ENCODE peak calls at places on chromosomes 13 and 19, in six cellular contexts. C, X, L, W, M and S are unnamed samples. For H3K4me1, the result is how much of the 10 kb centered on the place peaks cover.

GRCh38 chr13:104365430-104365829 is 1299.2 kb upstream of the SLC10A2 start:
- DNase-seq in C (no peak), X (no peak), L (no peak), W (no peak), M (no peak), S (no peak)

GRCh38 chr19:39077323-39077722 is 6.8 kb upstream of the ACP7 start:
- DNase-seq in C (no peak), X (no peak), L (no peak), W (no peak), M (no peak), S (no peak)

GRCh38 chr13:44649118-44649455 is 73.0 kb upstream of the TSC22D1 start:
- DNase-seq in C (no peak), X (no peak), L (no peak), W (no peak), M (no peak), S (no peak)

GRCh38 chr19:51948979-51949378 is 21.7 kb downstream of the ZNF613 start:
- DNase-seq in C (no peak), X (no peak), L (peak), W (peak), M (no peak), S (no peak)

GRCh38 chr19:1851581-1852293 is 3.5 kb upstream of the REXO1 start:
- DNase-seq in C (no peak), X (no peak), L (no peak), W (no peak), M (no peak), S (no peak)

GRCh38 chr19:34480971-34481821 is at the start of gene WTIP:
- DNase-seq in C (peak), X (peak), L (peak), W (peak), M (peak), S (peak)

GRCh38 chr13:71797487-71797886 is 69.5 kb downstream of the DACH1 start:
- DNase-seq in C (no peak), X (no peak), L (no peak), W (no peak), M (no peak), S (no peak)

GRCh38 chr13:47611664-47612288 is 389.3 kb downstream of the SUCLA2 start:
- DNase-seq in C (no peak), X (no peak), L (no peak), W (no peak), M (no peak), S (no peak)

GRCh38 chr13:48411281-48412099 is 1.4 kb downstream of the LPAR6 start:
- DNase-seq in C (no peak), X (no peak), L (no peak), W (no peak), M (no peak), S (no peak)

GRCh38 chr19:47228168-47228936 is 2.6 kb downstream of the BBC3 start:
- DNase-seq in C (no peak), X (peak), L (peak), W (peak), M (no peak), S (peak)

GRCh38 chr13:48506092-48506701 is 26.7 kb downstream of the RCBTB2 start:
- DNase-seq in C (no peak), X (no peak), L (no peak), W (peak), M (no peak), S (no peak)

GRCh38 chr19:47239610-47240296 is 8.8 kb upstream of the BBC3 start:
- DNase-seq in C (no peak), X (no peak), L (peak), W (peak), M (no peak), S (peak)

GRCh38 chr13:91767681-91768080 is 369.3 kb downstream of the GPC5 start:
- DNase-seq in C (no peak), X (no peak), L (no peak), W (no peak), M (no peak), S (no peak)

GRCh38 chr13:42001580-42001979 is 40.7 kb upstream of the VWA8 start:
- DNase-seq in C (no peak), X (no peak), L (peak), W (no peak), M (no peak), S (peak)

GRCh38 chr13:44231786-44232516 is 141.7 kb upstream of the SERP2 start:
- DNase-seq in C (peak), X (peak), L (peak), W (peak), M (peak), S (peak)

GRCh38 chr19:56348289-56348877 is 33.7 kb upstream of the ZSCAN5A start:
- DNase-seq in C (no peak), X (no peak), L (no peak), W (no peak), M (peak), S (no peak)

GRCh38 chr19:35673121-35673804 is 6.9 kb downstream of the UPK1A start:
- DNase-seq in C (no peak), X (no peak), L (no peak), W (peak), M (peak), S (no peak)

DNA sequence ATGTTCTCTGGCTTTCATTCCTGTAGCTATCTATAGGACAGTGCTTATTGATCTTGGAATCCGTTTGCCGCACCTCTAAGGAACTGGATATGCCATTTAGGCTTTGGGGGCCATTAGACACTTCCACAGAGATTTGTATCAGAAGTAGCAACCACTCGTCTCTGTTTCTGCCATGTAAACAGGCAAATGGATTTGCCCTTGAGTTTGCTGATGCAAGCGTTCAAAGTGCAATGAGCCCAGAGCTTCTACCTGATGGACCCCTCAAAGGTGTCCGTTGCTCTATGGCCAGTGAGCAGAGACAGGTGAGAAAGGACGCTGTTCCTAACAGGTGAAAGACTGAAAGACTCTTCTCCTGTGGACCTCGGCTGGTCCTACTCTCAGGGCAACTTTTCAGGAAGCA is 302.9 kb downstream of the ZNF536 start:
- DNase-seq in C (no peak), X (no peak), L (no peak), W (no peak), M (no peak), S (no peak)
- H3K4me1 ChIP-seq in C (under half), X (under half), L (under half), W (under half), M (under half), S (under half)

GRCh38 chr19:18203863-18204393 is at the start of gene RAB3A:
- DNase-seq in C (peak), X (peak), L (peak), W (peak), M (peak), S (peak)
- TF ChIP-seq POLR2A in C (peak), X (no peak), L (peak), W (peak), M (no peak), S (peak)

DNA sequence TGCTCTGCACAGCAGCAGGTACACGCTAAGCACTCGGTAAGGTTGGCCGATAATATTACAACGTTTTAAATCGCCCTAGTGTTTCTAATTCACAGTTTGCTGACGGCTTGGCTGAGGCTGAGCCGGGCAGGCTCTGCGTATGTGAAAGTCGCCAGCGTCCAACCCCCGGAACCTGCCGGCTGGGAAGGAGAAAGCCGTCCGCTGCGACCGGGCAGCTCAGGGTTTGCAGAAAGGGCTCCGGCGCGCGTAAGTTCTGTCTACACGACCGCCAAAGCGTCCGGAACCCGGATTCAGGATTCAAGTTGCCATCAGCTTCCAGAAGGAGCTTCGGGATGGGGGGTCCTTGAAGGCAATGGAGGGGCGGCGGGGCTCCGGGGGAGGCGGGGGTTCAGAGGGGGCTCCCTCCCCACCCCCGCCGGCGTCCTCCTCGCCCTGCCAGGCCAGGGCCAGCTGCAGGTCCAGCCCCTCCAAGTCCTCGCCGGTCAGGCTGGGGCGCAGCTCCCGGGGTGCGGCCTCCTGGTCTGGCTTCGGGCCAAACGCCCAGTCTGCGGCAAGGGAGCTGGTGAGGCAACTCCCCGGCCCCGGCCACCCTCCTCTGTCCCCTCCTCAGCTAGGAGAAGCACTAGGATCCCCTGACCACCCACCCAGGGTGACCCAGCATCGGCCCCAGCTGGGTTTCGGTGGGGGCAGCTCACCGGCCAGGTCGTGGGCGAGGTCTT is 575 bp downstream of the SMIM44 start:
- DNase-seq in C (no peak), X (no peak), L (no peak), W (no peak), M (no peak), S (no peak)
- H3K27ac ChIP-seq in C (peak), X (no peak), L (no peak), W (no peak), M (no peak), S (no peak)

GRCh38 chr13:29801102-29801501 is 49.3 kb downstream of the UBL3 start:
- DNase-seq in C (no peak), X (no peak), L (no peak), W (no peak), M (no peak), S (no peak)

GRCh38 chr13:29801737-29802305 is 48.6 kb downstream of the UBL3 start:
- DNase-seq in C (no peak), X (no peak), L (no peak), W (no peak), M (no peak), S (no peak)

GRCh38 chr13:29803221-29803620 is 47.2 kb downstream of the UBL3 start:
- DNase-seq in C (no peak), X (no peak), L (no peak), W (no peak), M (no peak), S (no peak)

GRCh38 chr13:29800687-29801086 is 49.7 kb downstream of the UBL3 start:
- DNase-seq in C (no peak), X (no peak), L (no peak), W (no peak), M (no peak), S (no peak)

GRCh38 chr13:29802621-29803020 is 47.8 kb downstream of the UBL3 start:
- DNase-seq in C (no peak), X (no peak), L (no peak), W (no peak), M (no peak), S (no peak)
- H3K4me1 ChIP-seq in C (under half), X (under half), L (under half), W (half or more), M (under half), S (under half)